ENCODE peak calls at places on chromosomes 2 and 18, in eight cellular contexts. Y is EH, G is Right ventricle myocardium superior, K is DMS153, D is NCI-H2029, H is breast epithelium, L is HT1080, Z is GM20000. Q is an unnamed sample.

GRCh38 chr2:117360586-117360985 is 453.9 kb upstream of the DDX18 start:
- DNase-seq in Y (no peak), G (no peak), K (no peak), D (no peak), H (no peak), L (peak), Z (no peak), Q (no peak)

GRCh38 chr2:61759718-61760117 is 94.1 kb downstream of the FAM161A start:
- DNase-seq in Y (peak), G (no peak), K (no peak), D (no peak), H (no peak), L (peak), Z (no peak), Q (no peak)

GRCh38 chr18:1751249-1751648 is 820.1 kb downstream of the METTL4 start:
- DNase-seq in Y (no peak), G (no peak), K (no peak), D (no peak), H (no peak), L (no peak), Z (no peak), Q (no peak)

GRCh38 chr2:64748561-64748960 is 94.8 kb upstream of the SERTAD2 start:
- DNase-seq in Y (no peak), G (no peak), K (no peak), D (no peak), H (no peak), L (no peak), Z (no peak), Q (peak)

GRCh38 chr18:77088977-77089795 is 43.4 kb downstream of the MBP start:
- DNase-seq in Y (no peak), G (no peak), K (no peak), D (no peak), H (no peak), L (no peak), Z (no peak), Q (no peak)

GRCh38 chr18:49441338-49441938 is 19.0 kb downstream of the DYM start:
- DNase-seq in Y (no peak), G (no peak), K (no peak), D (no peak), H (no peak), L (no peak), Z (no peak), Q (no peak)

GRCh38 chr2:71614976-71615768 is 161.8 kb downstream of the DYSF start:
- DNase-seq in Y (peak), G (peak), K (no peak), D (no peak), H (peak), L (no peak), Z (no peak), Q (no peak)

GRCh38 chr2:111896007-111896406 is 2.4 kb upstream of the MERTK start:
- DNase-seq in Y (no peak), G (no peak), K (no peak), D (no peak), H (no peak), L (no peak), Z (no peak), Q (no peak)

GRCh38 chr18:3211236-3211992 is 8.4 kb downstream of the MYOM1 start:
- DNase-seq in Y (peak), G (no peak), K (peak), D (no peak), H (no peak), L (no peak), Z (no peak), Q (no peak)

GRCh38 chr2:72931280-72931910 is 14.1 kb downstream of the EMX1 start:
- DNase-seq in Y (no peak), G (no peak), K (no peak), D (no peak), H (peak), L (peak), Z (no peak), Q (no peak)

GRCh38 chr18:74290831-74291770 is 662 bp downstream of the CYB5A start:
- DNase-seq in Y (no peak), G (no peak), K (peak), D (no peak), H (peak), L (no peak), Z (no peak), Q (peak)

GRCh38 chr2:217889656-217890055 is 113.1 kb downstream of the TNS1 start:
- DNase-seq in Y (no peak), G (no peak), K (no peak), D (no peak), H (no peak), L (no peak), Z (no peak), Q (no peak)

GRCh38 chr2:199458017-199458805 is 472 bp upstream of the SATB2 start:
- DNase-seq in Y (peak), G (peak), K (peak), D (no peak), H (no peak), L (peak), Z (no peak), Q (peak)

GRCh38 chr2:236633764-236634163 is 64.1 kb downstream of the ACKR3 start:
- DNase-seq in Y (no peak), G (no peak), K (no peak), D (no peak), H (no peak), L (no peak), Z (no peak), Q (no peak)

GRCh38 chr2:157326683-157327082 is 1.1 kb upstream of the ERMN start:
- DNase-seq in Y (no peak), G (no peak), K (no peak), D (no peak), H (no peak), L (no peak), Z (no peak), Q (no peak)

GRCh38 chr2:218229851-218230250 is 12.9 kb downstream of the ARPC2 start:
- DNase-seq in Y (peak), G (no peak), K (no peak), D (no peak), H (no peak), L (peak), Z (no peak), Q (peak)

GRCh38 chr2:63665806-63666205 is 77.0 kb downstream of the MDH1 start:
- DNase-seq in Y (peak), G (no peak), K (no peak), D (no peak), H (no peak), L (peak), Z (no peak), Q (no peak)

GRCh38 chr2:1990151-1990589 is 245.9 kb upstream of the PXDN start:
- DNase-seq in Y (no peak), G (no peak), K (no peak), D (no peak), H (no peak), L (no peak), Z (no peak), Q (no peak)

GRCh38 chr2:239390546-239391285 is 10.1 kb downstream of the HDAC4 start:
- DNase-seq in Y (no peak), G (no peak), K (no peak), D (no peak), H (peak), L (no peak), Z (no peak), Q (no peak)

GRCh38 chr2:178298785-178299212 is 104.5 kb downstream of the OSBPL6 start:
- DNase-seq in Y (peak), G (no peak), K (no peak), D (no peak), H (no peak), L (peak), Z (no peak), Q (no peak)

GRCh38 chr2:33494155-33494779 is 17.8 kb downstream of the RASGRP3 start:
- DNase-seq in Y (peak), G (no peak), K (no peak), D (no peak), H (no peak), L (peak), Z (no peak), Q (peak)

GRCh38 chr2:69185807-69186206 is 172.8 kb downstream of the ANTXR1 start:
- DNase-seq in Y (peak), G (no peak), K (no peak), D (no peak), H (no peak), L (peak), Z (no peak), Q (no peak)

GRCh38 chr18:8858888-8859511 is 153.6 kb downstream of the MTCL1 start:
- DNase-seq in Y (peak), G (no peak), K (no peak), D (no peak), H (no peak), L (peak), Z (no peak), Q (no peak)

GRCh38 chr2:191629001-191629453 is 48.9 kb upstream of the NABP1 start:
- DNase-seq in Y (no peak), G (no peak), K (no peak), D (no peak), H (no peak), L (no peak), Z (no peak), Q (no peak)

GRCh38 chr18:79798999-79799370 is 1.2 kb downstream of the KCNG2 start:
- DNase-seq in Y (no peak), G (no peak), K (no peak), D (no peak), H (peak), L (no peak), Z (no peak), Q (no peak)

GRCh38 chr2:113831156-113831555 is 58.7 kb upstream of the ACTR3 start:
- DNase-seq in Y (peak), G (no peak), K (peak), D (peak), H (no peak), L (no peak), Z (no peak), Q (no peak)

GRCh38 chr2:54149623-54150501 is 34.4 kb downstream of the ACYP2 start:
- DNase-seq in Y (peak), G (no peak), K (no peak), D (no peak), H (no peak), L (no peak), Z (no peak), Q (no peak)

GRCh38 chr18:35143615-35144596 is 96.9 kb upstream of the ZNF397 start:
- DNase-seq in Y (peak), G (no peak), K (peak), D (peak), H (no peak), L (peak), Z (peak), Q (peak)

GRCh38 chr2:202035089-202035940 is 1.7 kb downstream of the FZD7 start:
- DNase-seq in Y (peak), G (peak), K (no peak), D (no peak), H (peak), L (no peak), Z (no peak), Q (peak)

GRCh38 chr2:223674998-223675609 is 72.9 kb upstream of the SCG2 start:
- DNase-seq in Y (peak), G (no peak), K (no peak), D (no peak), H (no peak), L (peak), Z (no peak), Q (peak)

Q was measured in GM12865.